ENCODE peak calls at places on chromosomes 6 and 20, in four cellular contexts. One of them, this sample, is unnamed.

GRCh38 chr20:37668166-37668565 is 25.7 kb upstream of the CTNNBL1 start:
- DNase-seq in GM12878: no peak
- DNase-seq in H1: no peak
- DNase-seq in K562: no peak
- DNase-seq in this sample: no peak

GRCh38 chr6:117444600-117444999 is 18.9 kb upstream of the ROS1 start:
- DNase-seq in GM12878: no peak
- DNase-seq in H1: no peak
- DNase-seq in K562: no peak
- DNase-seq in this sample: no peak

GRCh38 chr20:7859371-7859802 is 80.9 kb downstream of the HAO1 start:
- DNase-seq in GM12878: peak
- DNase-seq in H1: no peak
- DNase-seq in K562: peak
- DNase-seq in this sample: peak

GRCh38 chr20:26135325-26136110 is 438.9 kb upstream of the ZNF337 start:
- DNase-seq in GM12878: no peak
- DNase-seq in H1: no peak
- DNase-seq in K562: peak
- DNase-seq in this sample: no peak

GRCh38 chr20:44901972-44902371 is 7.9 kb upstream of the PABPC1L start:
- DNase-seq in GM12878: no peak
- DNase-seq in H1: no peak
- DNase-seq in K562: no peak
- DNase-seq in this sample: no peak

GRCh38 chr6:53313784-53314382 is 34.9 kb downstream of the ELOVL5 start:
- DNase-seq in GM12878: no peak
- DNase-seq in H1: no peak
- DNase-seq in K562: peak
- DNase-seq in this sample: no peak

GRCh38 chr6:129903082-129903481 is 42.0 kb upstream of the TMEM244 start:
- DNase-seq in GM12878: no peak
- DNase-seq in H1: no peak
- DNase-seq in K562: no peak
- DNase-seq in this sample: no peak

GRCh38 chr6:142171351-142171750 is 24.3 kb downstream of the VTA1 start:
- DNase-seq in GM12878: no peak
- DNase-seq in H1: no peak
- DNase-seq in K562: no peak
- DNase-seq in this sample: no peak

GRCh38 chr6:50602191-50602810 is 111.0 kb upstream of the TFAP2D start:
- DNase-seq in GM12878: no peak
- DNase-seq in H1: no peak
- DNase-seq in K562: peak
- DNase-seq in this sample: peak

GRCh38 chr20:51376121-51376520 is 166.4 kb downstream of the NFATC2 start:
- DNase-seq in GM12878: no peak
- DNase-seq in H1: no peak
- DNase-seq in K562: peak
- DNase-seq in this sample: no peak

GRCh38 chr6:113642714-113643442 is 214.3 kb upstream of the MARCKS start:
- DNase-seq in GM12878: no peak
- DNase-seq in H1: no peak
- DNase-seq in K562: peak
- DNase-seq in this sample: peak

GRCh38 chr6:82078286-82078908 is 169.1 kb downstream of the IBTK start:
- DNase-seq in GM12878: no peak
- DNase-seq in H1: no peak
- DNase-seq in K562: no peak
- DNase-seq in this sample: no peak

GRCh38 chr20:19811231-19811630 is 53.2 kb downstream of the RIN2 start:
- DNase-seq in GM12878: no peak
- DNase-seq in H1: no peak
- DNase-seq in K562: no peak
- DNase-seq in this sample: no peak

GRCh38 chr6:36581716-36582115 is 12.4 kb upstream of the SRSF3 start:
- DNase-seq in GM12878: no peak
- DNase-seq in H1: no peak
- DNase-seq in K562: no peak
- DNase-seq in this sample: no peak

GRCh38 chr20:24660651-24661050 is 191.2 kb downstream of the SYNDIG1 start:
- DNase-seq in GM12878: no peak
- DNase-seq in H1: no peak
- DNase-seq in K562: no peak
- DNase-seq in this sample: no peak

DNA sequence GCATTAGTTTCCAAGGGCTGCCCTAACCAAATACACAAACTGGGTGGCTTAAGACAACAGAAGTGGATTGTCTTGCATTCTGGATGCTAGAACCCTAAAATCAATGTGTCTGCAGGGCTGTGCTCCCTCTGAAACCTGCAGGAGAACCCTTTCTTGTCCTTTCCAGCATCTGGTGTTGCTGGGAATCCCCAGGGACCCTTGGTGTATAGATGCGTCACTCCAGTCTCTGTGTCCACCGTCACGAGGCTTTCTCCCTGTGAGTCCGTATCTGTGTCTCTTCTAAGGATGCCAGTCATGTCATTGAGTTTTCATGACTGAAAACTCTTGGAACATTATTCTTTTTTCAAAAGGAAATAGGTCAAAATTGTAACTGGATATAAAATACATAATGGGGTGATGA is 142.9 kb downstream of the RNASET2 start:
- DNase-seq in GM12878: no peak
- DNase-seq in H1: no peak
- DNase-seq in K562: no peak
- DNase-seq in this sample: no peak
- TF ChIP-seq ATF2 in GM12878: no peak
- TF ChIP-seq ATF2 in H1: no peak
- TF ChIP-seq ATF2 in K562: no peak
- TF ChIP-seq ATF2 in this sample: no peak

GRCh38 chr6:12751694-12752304 is 35.2 kb downstream of the PHACTR1 start:
- DNase-seq in GM12878: no peak
- DNase-seq in H1: peak
- DNase-seq in K562: peak
- DNase-seq in this sample: peak
- TF ChIP-seq YY1 in GM12878: no peak
- TF ChIP-seq YY1 in H1: no peak
- TF ChIP-seq YY1 in K562: no peak
- TF ChIP-seq YY1 in this sample: no peak

DNA sequence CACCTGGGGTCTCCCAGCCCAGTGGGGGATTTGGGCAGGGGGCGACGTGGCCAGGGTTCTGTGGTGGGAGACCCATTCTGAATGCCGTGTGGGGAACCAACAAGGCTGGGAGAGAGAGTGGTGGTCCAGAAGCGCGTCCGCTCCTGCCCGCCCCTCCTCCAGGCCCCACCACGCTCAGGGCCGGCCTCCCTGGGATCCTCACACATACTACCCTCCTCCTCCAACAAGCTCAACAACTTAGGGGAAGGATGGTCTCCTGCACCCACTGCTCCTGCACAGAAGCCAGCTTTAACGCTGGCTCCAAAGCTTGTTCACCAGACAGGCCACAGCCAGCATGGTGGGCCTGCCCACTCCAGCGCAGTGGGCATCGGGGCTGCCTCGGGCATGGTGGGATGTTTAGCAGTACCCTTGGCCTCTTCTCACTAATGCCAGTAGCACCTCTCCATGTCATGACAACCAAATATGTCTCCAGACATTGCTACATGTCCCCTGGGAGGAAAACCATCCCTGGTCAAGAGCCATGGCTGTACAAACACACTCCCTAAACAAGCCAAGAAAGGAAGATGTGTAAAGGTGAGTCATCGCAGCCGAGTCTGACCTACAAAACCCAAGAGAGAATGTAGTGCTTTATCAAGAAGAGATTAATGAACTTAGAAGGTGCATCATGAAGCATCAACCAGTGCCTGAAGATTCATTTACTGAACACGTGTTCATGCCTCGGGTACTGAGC is 75.7 kb downstream of the BMP7 start:
- DNase-seq in GM12878: no peak
- DNase-seq in H1: no peak
- DNase-seq in K562: no peak
- DNase-seq in this sample: no peak
- TF ChIP-seq CBX5 in GM12878: no peak
- TF ChIP-seq CBX5 in H1: no peak
- TF ChIP-seq CBX5 in K562: no peak
- TF ChIP-seq CBX5 in this sample: no peak

DNA sequence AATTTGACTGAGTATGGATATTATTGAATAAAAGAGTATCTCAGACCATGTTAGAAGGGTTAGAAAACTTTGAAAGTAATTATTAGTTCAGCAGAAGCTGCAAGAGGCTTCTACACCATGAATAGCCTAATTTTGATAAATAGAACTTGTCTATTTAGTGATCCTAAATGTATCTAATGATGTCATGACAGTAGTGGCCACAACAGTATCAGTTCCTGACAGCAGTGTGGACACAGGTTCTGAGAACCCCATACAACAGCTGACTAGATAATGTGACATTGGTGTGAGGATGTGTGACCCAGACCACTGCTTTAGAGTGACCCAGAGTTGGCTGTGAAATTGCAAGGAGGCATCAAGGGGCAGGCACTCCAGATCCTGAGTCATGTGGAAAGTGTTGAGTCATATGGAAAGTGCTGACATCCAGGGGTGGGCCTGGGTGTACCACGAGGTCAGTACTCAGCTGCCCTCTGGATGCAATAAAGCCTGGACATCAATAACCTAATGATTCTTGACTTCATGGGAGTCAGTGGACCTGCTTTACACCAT is 754.7 kb downstream of the DHX35 start:
- DNase-seq in GM12878: peak
- DNase-seq in H1: no peak
- DNase-seq in K562: no peak
- DNase-seq in this sample: no peak
- TF ChIP-seq ATF2 in GM12878: no peak
- TF ChIP-seq ATF2 in H1: no peak
- TF ChIP-seq ATF2 in K562: no peak
- TF ChIP-seq ATF2 in this sample: no peak

GRCh38 chr6:29764422-29765196 is 41.4 kb downstream of the HLA-F start:
- DNase-seq in GM12878: no peak
- DNase-seq in H1: no peak
- DNase-seq in K562: no peak
- DNase-seq in this sample: no peak
- TF ChIP-seq YY1 in GM12878: no peak
- TF ChIP-seq YY1 in H1: no peak
- TF ChIP-seq YY1 in K562: no peak
- TF ChIP-seq YY1 in this sample: no peak

DNA sequence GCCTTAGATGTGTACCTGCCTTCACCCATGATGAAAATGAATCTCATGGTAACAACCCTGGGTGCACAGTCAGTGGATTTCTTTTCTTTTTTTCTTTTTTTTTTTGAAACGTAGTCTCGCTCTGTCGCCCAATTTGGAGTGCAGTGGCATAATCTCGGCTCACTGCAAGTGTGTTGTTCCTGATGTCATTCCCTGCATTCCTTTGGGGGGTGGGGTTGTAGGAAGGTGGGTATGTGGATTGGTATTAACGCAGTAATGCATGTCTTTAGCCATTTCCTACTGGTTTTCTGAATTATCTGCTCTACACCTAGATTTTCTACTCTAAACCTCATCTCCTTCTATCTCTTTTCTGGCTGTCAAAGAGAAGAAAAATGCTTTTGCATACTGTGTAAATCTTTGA is 146.6 kb downstream of the RNF144B start:
- DNase-seq in GM12878: no peak
- DNase-seq in H1: no peak
- DNase-seq in K562: no peak
- DNase-seq in this sample: no peak
- TF ChIP-seq CBX5 in GM12878: no peak
- TF ChIP-seq CBX5 in H1: no peak
- TF ChIP-seq CBX5 in K562: no peak
- TF ChIP-seq CBX5 in this sample: no peak

This sample was measured in HepG2.